ENCODE peak calls at places on chromosomes 16 and 17, in five cellular contexts. One of them, this sample, is unnamed.
A peak's percentile ranks its signal among the peaks of the same experiment; 100 is the strongest.

GRCh38 chr17:49497147-49498036 is 2.3 kb downstream of the NGFR start:
- DNase-seq in cardiac septum: no peak
- DNase-seq in mucosa of descending colon: no peak
- DNase-seq in Peyer's patch: no peak
- DNase-seq in AG10803: no peak
- DNase-seq in this sample: peak; percentile 92

GRCh38 chr16:19898924-19899604 is 14.4 kb upstream of the GPRC5B start:
- DNase-seq in Peyer's patch: no peak
- DNase-seq in AG10803: peak; percentile 60
- DNase-seq in mucosa of descending colon: no peak
- DNase-seq in cardiac septum: no peak
- DNase-seq in this sample: no peak

GRCh38 chr17:69015631-69016030 is 45.1 kb downstream of the ABCA9 start:
- DNase-seq in mucosa of descending colon: no peak
- DNase-seq in cardiac septum: no peak
- DNase-seq in AG10803: no peak
- DNase-seq in Peyer's patch: no peak
- DNase-seq in this sample: no peak

GRCh38 chr16:52770828-52771227 is 223.9 kb upstream of the TOX3 start:
- DNase-seq in cardiac septum: no peak
- DNase-seq in AG10803: no peak
- DNase-seq in Peyer's patch: no peak
- DNase-seq in mucosa of descending colon: no peak
- DNase-seq in this sample: no peak

GRCh38 chr16:57518922-57519321 is 17.4 kb downstream of the CCDC102A start:
- DNase-seq in mucosa of descending colon: no peak
- DNase-seq in cardiac septum: no peak
- DNase-seq in AG10803: no peak
- DNase-seq in Peyer's patch: no peak
- DNase-seq in this sample: no peak

GRCh38 chr17:2398655-2399571 is 1.9 kb downstream of the MNT start:
- DNase-seq in Peyer's patch: no peak
- DNase-seq in cardiac septum: peak; percentile 87
- DNase-seq in AG10803: peak; percentile 73
- DNase-seq in mucosa of descending colon: peak; percentile 85
- DNase-seq in this sample: peak; percentile 70

GRCh38 chr17:81923302-81924260 is 4.0 kb downstream of the MAFG start:
- DNase-seq in mucosa of descending colon: peak; percentile 88
- DNase-seq in AG10803: peak; percentile 73
- DNase-seq in cardiac septum: peak; percentile 95
- DNase-seq in Peyer's patch: peak; percentile 31
- DNase-seq in this sample: peak; percentile 92

GRCh38 chr16:83272843-83273242 is 534.9 kb upstream of the HSBP1 start:
- DNase-seq in Peyer's patch: no peak
- DNase-seq in AG10803: no peak
- DNase-seq in cardiac septum: no peak
- DNase-seq in mucosa of descending colon: no peak
- DNase-seq in this sample: no peak

GRCh38 chr17:252456-252855 is 71.0 kb upstream of the DOC2B start:
- DNase-seq in AG10803: no peak
- DNase-seq in mucosa of descending colon: no peak
- DNase-seq in Peyer's patch: peak; percentile 7
- DNase-seq in cardiac septum: no peak
- DNase-seq in this sample: no peak

GRCh38 chr16:89031715-89032659 is 55.0 kb upstream of the CBFA2T3 start:
- DNase-seq in mucosa of descending colon: peak; percentile 74
- DNase-seq in AG10803: no peak
- DNase-seq in Peyer's patch: peak; percentile 81
- DNase-seq in cardiac septum: no peak
- DNase-seq in this sample: peak; percentile 61

GRCh38 chr17:18257747-18258355 is 687 bp downstream of the FLII start:
- DNase-seq in mucosa of descending colon: peak; percentile 86
- DNase-seq in Peyer's patch: peak; percentile 65
- DNase-seq in cardiac septum: peak; percentile 90
- DNase-seq in AG10803: peak; percentile 69
- DNase-seq in this sample: peak; percentile 91

GRCh38 chr17:17305282-17305801 is 2.2 kb downstream of the NT5M start:
- DNase-seq in mucosa of descending colon: no peak
- DNase-seq in Peyer's patch: peak; percentile 69
- DNase-seq in AG10803: no peak
- DNase-seq in cardiac septum: no peak
- DNase-seq in this sample: no peak

GRCh38 chr16:89322381-89323119 is 105.0 kb downstream of the ZNF778 start:
- DNase-seq in cardiac septum: no peak
- DNase-seq in Peyer's patch: no peak
- DNase-seq in mucosa of descending colon: peak; percentile 57
- DNase-seq in AG10803: peak; percentile 78
- DNase-seq in this sample: peak; percentile 71

GRCh38 chr17:38417210-38417951 is 10.9 kb upstream of the ARHGAP23 start:
- DNase-seq in AG10803: no peak
- DNase-seq in cardiac septum: no peak
- DNase-seq in mucosa of descending colon: no peak
- DNase-seq in Peyer's patch: no peak
- DNase-seq in this sample: no peak

GRCh38 chr17:4956493-4957061 is 5.7 kb downstream of the ENO3 start:
- DNase-seq in mucosa of descending colon: no peak
- DNase-seq in Peyer's patch: peak; percentile 56
- DNase-seq in AG10803: no peak
- DNase-seq in cardiac septum: no peak
- DNase-seq in this sample: peak; percentile 82

GRCh38 chr16:75248142-75248535 is 3.3 kb downstream of the BCAR1 start:
- DNase-seq in mucosa of descending colon: peak; percentile 60
- DNase-seq in cardiac septum: no peak
- DNase-seq in AG10803: no peak
- DNase-seq in Peyer's patch: no peak
- DNase-seq in this sample: peak; percentile 77

GRCh38 chr17:73874008-73874407 is 229.8 kb upstream of the SDK2 start:
- DNase-seq in Peyer's patch: no peak
- DNase-seq in AG10803: no peak
- DNase-seq in mucosa of descending colon: no peak
- DNase-seq in cardiac septum: no peak
- DNase-seq in this sample: no peak

GRCh38 chr16:72285324-72285723 is 113.4 kb upstream of the PMFBP1 start:
- DNase-seq in AG10803: no peak
- DNase-seq in Peyer's patch: no peak
- DNase-seq in mucosa of descending colon: no peak
- DNase-seq in cardiac septum: no peak
- DNase-seq in this sample: no peak

GRCh38 chr17:2063306-2064146 is 8.6 kb downstream of the HIC1 start:
- DNase-seq in AG10803: peak; percentile 48
- DNase-seq in Peyer's patch: no peak
- DNase-seq in mucosa of descending colon: no peak
- DNase-seq in cardiac septum: no peak
- DNase-seq in this sample: peak; percentile 84

GRCh38 chr17:39235555-39236221 is 9.9 kb upstream of the STAC2 start:
- DNase-seq in cardiac septum: no peak
- DNase-seq in AG10803: peak; percentile 45
- DNase-seq in Peyer's patch: no peak
- DNase-seq in mucosa of descending colon: no peak
- DNase-seq in this sample: no peak

GRCh38 chr17:70767102-70767701 is 597.9 kb downstream of the KCNJ2 start:
- DNase-seq in cardiac septum: no peak
- DNase-seq in Peyer's patch: no peak
- DNase-seq in mucosa of descending colon: no peak
- DNase-seq in AG10803: peak; percentile 47
- DNase-seq in this sample: no peak

GRCh38 chr17:75685508-75685907 is 18.4 kb downstream of the SAP30BP start:
- DNase-seq in mucosa of descending colon: no peak
- DNase-seq in AG10803: peak; percentile 67
- DNase-seq in Peyer's patch: no peak
- DNase-seq in cardiac septum: no peak
- DNase-seq in this sample: no peak

GRCh38 chr17:36532435-36532975 is 2.2 kb downstream of the MYO19 start:
- DNase-seq in mucosa of descending colon: no peak
- DNase-seq in AG10803: no peak
- DNase-seq in Peyer's patch: no peak
- DNase-seq in cardiac septum: peak; percentile 55
- DNase-seq in this sample: no peak

GRCh38 chr16:70635356-70636016 is 10.9 kb upstream of the IL34 start:
- DNase-seq in Peyer's patch: no peak
- DNase-seq in cardiac septum: no peak
- DNase-seq in mucosa of descending colon: no peak
- DNase-seq in AG10803: peak; percentile 62
- DNase-seq in this sample: no peak

GRCh38 chr17:43006639-43007551 is at the start of gene IFI35:
- DNase-seq in mucosa of descending colon: peak; percentile 92
- DNase-seq in cardiac septum: peak; percentile 94
- DNase-seq in AG10803: peak; percentile 79
- DNase-seq in Peyer's patch: peak; percentile 85
- DNase-seq in this sample: peak; percentile 88

GRCh38 chr16:8961811-8962390 is 1.8 kb downstream of the USP7 start:
- DNase-seq in cardiac septum: no peak
- DNase-seq in mucosa of descending colon: no peak
- DNase-seq in Peyer's patch: peak; percentile 39
- DNase-seq in AG10803: no peak
- DNase-seq in this sample: no peak

GRCh38 chr16:57485916-57486857 is at the start of gene DOK4:
- DNase-seq in cardiac septum: peak; percentile 90
- DNase-seq in mucosa of descending colon: peak; percentile 86
- DNase-seq in AG10803: peak; percentile 60
- DNase-seq in Peyer's patch: peak; percentile 65
- DNase-seq in this sample: peak; percentile 86

GRCh38 chr17:29597361-29598172 is 4.6 kb downstream of the ANKRD13B start:
- DNase-seq in Peyer's patch: no peak
- DNase-seq in AG10803: no peak
- DNase-seq in cardiac septum: no peak
- DNase-seq in mucosa of descending colon: no peak
- DNase-seq in this sample: peak; percentile 55

GRCh38 chr16:62478903-62479458 is 442.7 kb upstream of the CDH8 start:
- DNase-seq in mucosa of descending colon: no peak
- DNase-seq in Peyer's patch: no peak
- DNase-seq in AG10803: no peak
- DNase-seq in cardiac septum: no peak
- DNase-seq in this sample: no peak

This sample was measured in right cardiac atrium.